ENCODE peak calls at places on chromosomes 12 and 14, in eight cellular contexts. A, B, M, T, G, S, O and D are unnamed samples.

GRCh38 chr12:18576104-18576622 is 161.6 kb downstream of the PLCZ1 start:
- DNase-seq in A (peak), B (peak), M (no peak), T (no peak), G (no peak), S (no peak), O (no peak), D (no peak)

GRCh38 chr14:102579696-102580551 is 12.5 kb upstream of the RCOR1 start:
- DNase-seq in A (peak), B (peak), M (peak), T (no peak), G (no peak), S (no peak), O (no peak), D (no peak)

GRCh38 chr14:99968156-99968920 is 96.9 kb upstream of the EVL start:
- DNase-seq in A (peak), B (peak), M (peak), T (no peak), G (no peak), S (no peak), O (no peak), D (no peak)

GRCh38 chr14:56474419-56475022 is 105.1 kb upstream of the TMEM260 start:
- DNase-seq in A (peak), B (no peak), M (peak), T (no peak), G (no peak), S (no peak), O (peak), D (no peak)

GRCh38 chr12:15472036-15472435 is 149.7 kb downstream of the PTPRO start:
- DNase-seq in A (no peak), B (no peak), M (peak), T (no peak), G (no peak), S (no peak), O (no peak), D (no peak)

GRCh38 chr12:71440393-71441349 is 1.1 kb downstream of the LGR5 start:
- DNase-seq in A (no peak), B (peak), M (no peak), T (no peak), G (no peak), S (no peak), O (no peak), D (no peak)

GRCh38 chr12:109730306-109731145 is 16.9 kb downstream of the FAM222A start:
- DNase-seq in A (no peak), B (no peak), M (no peak), T (peak), G (no peak), S (no peak), O (no peak), D (no peak)

GRCh38 chr12:70741266-70741665 is 104.0 kb upstream of the PTPRB start:
- DNase-seq in A (no peak), B (no peak), M (no peak), T (no peak), G (no peak), S (no peak), O (no peak), D (no peak)

GRCh38 chr12:52528641-52529143 is 8.5 kb upstream of the KRT5 start:
- DNase-seq in A (no peak), B (no peak), M (no peak), T (no peak), G (no peak), S (no peak), O (no peak), D (no peak)

GRCh38 chr14:99463974-99464373 is 16.7 kb downstream of the SETD3 start:
- DNase-seq in A (no peak), B (no peak), M (no peak), T (no peak), G (no peak), S (no peak), O (no peak), D (no peak)

GRCh38 chr14:95255013-95255412 is 64.7 kb downstream of the CLMN start:
- DNase-seq in A (no peak), B (no peak), M (no peak), T (no peak), G (no peak), S (no peak), O (no peak), D (no peak)

GRCh38 chr14:71474291-71474690 is 457.9 kb upstream of the RGS6 start:
- DNase-seq in A (no peak), B (no peak), M (no peak), T (no peak), G (no peak), S (no peak), O (no peak), D (no peak)

GRCh38 chr14:23302290-23303225 is at the start of gene PPP1R3E:
- DNase-seq in A (peak), B (no peak), M (peak), T (peak), G (no peak), S (peak), O (peak), D (no peak)

DNA sequence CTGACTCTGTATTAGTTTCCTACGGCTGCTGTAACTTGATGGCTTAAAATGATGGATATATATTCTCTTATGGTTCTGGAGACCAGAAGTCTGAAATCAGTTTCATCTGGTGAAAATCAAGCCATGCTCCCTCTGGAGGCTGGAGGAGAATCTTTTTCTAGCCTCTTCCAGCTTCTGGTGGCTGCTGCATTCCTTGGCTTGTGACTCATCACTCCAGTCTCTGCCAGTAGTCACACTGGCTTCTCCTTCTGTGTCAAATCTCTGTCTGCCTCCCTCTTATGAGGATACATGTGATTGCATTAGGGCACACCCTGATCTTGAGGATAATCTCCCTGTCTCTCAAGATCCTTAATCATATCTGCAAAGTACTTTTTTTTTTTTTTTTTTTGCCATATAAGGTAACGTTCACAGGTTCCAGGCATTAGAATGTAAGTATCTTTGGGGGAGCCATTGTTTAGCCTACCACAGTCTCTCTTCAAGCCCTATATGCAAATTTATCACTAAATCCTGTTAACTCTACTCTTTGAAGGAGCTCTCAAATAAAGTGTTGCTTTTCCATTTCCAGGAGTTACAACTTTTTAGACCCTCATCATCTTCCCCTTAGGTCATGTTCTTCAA is 17.8 kb downstream of the DNAL1 start:
- DNase-seq in A (peak), B (peak), M (peak), T (no peak), G (peak), S (no peak), O (no peak), D (no peak)
- TF ChIP-seq CTCF in A (peak), B (peak), M (peak), T (no peak), G (peak), S (no peak), O (peak), D (peak)

DNA sequence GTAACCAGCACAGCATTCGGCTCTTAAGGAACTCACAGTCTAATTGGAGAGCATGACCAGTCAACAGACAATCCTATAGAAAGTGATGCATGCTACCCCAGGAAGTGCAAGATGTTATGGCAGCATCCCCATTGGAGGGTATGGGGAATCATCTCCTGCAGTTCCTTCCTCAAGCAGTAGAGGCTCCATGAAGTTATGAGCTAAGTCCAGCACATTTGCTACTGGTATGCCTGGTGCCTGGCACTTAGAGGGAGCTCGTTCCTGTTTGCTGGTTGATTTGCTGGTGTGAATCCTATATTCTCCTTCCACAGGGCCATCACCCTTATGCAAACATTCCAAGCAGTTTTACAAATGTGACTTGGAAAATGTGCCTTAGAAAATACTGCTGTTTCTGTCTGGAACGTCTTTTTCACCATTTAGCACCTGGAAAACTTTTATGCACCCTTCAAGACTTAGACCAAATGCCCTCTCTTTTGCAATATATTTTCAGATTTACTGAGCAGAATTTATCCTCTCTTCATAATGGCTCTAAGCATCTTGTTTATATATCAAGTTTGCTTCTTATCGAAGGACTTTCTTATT is 136.1 kb upstream of the WSCD2 start:
- DNase-seq in A (peak), B (no peak), M (peak), T (no peak), G (no peak), S (no peak), O (peak), D (no peak)
- TF ChIP-seq CTCF in A (peak), B (no peak), M (peak), T (peak), G (peak), S (no peak), O (peak), D (peak)

DNA sequence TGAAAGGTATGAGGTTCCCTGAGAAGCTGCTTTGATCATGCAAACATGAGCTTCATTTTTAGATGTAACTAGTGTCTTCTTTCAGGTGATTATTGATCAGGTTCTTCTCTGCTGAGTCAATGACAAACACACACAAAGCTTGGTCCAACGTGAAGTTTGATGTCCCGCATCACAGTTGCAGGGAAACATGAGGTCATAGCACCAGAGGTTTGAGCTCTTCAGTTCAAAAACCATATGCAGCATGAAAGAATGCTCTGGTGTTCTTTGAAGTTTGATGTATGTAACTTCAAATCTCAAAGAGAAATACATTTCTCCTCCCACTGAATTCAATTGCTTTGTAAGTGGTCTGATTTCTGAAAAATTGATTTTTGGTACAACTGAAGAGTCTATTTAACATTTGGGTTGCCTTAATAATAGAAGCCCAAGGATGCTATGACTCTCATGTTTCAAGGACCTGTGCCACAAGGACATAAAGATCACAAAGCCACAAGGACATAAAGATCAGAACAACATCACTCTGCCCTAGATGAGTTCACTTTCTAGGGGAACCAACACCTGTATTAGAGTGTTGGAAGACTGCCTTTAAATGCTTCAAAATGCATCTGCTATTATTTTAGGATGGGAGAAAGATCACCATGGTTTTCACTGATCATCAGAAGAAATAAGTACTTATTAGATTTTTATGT is 31.1 kb upstream of the AMIGO2 start:
- DNase-seq in A (no peak), B (no peak), M (no peak), T (no peak), G (no peak), S (no peak), O (no peak), D (no peak)
- TF ChIP-seq CTCF in A (no peak), B (no peak), M (no peak), T (no peak), G (no peak), S (no peak), O (no peak), D (no peak)

DNA sequence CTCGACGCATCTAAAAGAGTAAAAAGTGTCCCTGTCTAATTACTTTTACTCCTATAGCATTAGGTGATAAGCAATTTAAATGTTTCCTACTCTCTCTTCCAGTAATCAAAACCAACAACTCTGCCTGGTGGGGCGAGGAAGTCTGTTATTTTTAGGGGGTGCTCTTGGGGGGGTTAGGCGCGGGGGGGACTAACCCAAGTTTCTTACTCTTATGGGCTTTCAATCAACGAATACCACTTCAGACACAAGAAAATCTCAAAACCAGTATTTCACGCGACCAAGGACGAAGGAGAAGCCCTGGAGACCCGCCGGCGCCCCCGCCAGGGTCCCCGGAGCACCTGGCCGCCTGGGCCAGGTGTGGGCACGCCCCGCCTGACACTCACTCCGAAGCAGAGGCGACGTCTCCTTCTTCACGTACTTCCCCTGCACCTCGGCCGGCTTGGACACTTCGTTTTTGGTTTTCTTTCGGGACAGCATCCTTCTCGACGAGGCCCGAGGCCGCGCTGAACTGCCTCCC is 557 bp downstream of the SAV1 start:
- DNase-seq in A (no peak), B (no peak), M (peak), T (no peak), G (no peak), S (peak), O (no peak), D (no peak)
- TF ChIP-seq CTCF in A (no peak), B (no peak), M (no peak), T (no peak), G (no peak), S (no peak), O (no peak), D (no peak)

GRCh38 chr12:128969480-128970055 is 116.3 kb downstream of the GLT1D1 start:
- DNase-seq in A (no peak), B (no peak), M (no peak), T (no peak), G (no peak), S (no peak), O (peak), D (peak)
- TF ChIP-seq CTCF in A (no peak), B (no peak), M (peak), T (peak), G (peak), S (peak), O (peak), D (peak)

GRCh38 chr12:39619660-39620433 is at the start of gene ABCD2:
- DNase-seq in A (peak), B (peak), M (peak), T (no peak), G (peak), S (peak), O (peak), D (peak)
- TF ChIP-seq CTCF in A (no peak), B (peak), M (peak), T (no peak), G (no peak), S (no peak), O (peak), D (peak)